ENCODE peak calls at places on chromosomes 5 and 9, in nine cellular contexts. A is brain microvascular endothelial cell; J is GM12865; S is astrocyte of the spinal cord; W is CD4-positive, alpha-beta T cell; O is endothelial cell of umbilical vein; R is cardiac fibroblast; X is endothelial cell; P is bronchial epithelial cell. U is an unnamed sample.

GRCh38 chr5:54383941-54384340 is 71.6 kb upstream of the HSPB3 start:
- DNase-seq in W (no peak), J (no peak), P (no peak), A (no peak), X (no peak), S (no peak), R (no peak), O (no peak), U (no peak)

GRCh38 chr9:132575005-132575609 is 7.3 kb upstream of the BARHL1 start:
- DNase-seq in P (peak), O (peak), A (peak), J (peak), S (peak), X (peak), W (peak), R (peak), U (peak)

GRCh38 chr9:120886490-120886967 is 9.5 kb upstream of the PHF19 start:
- DNase-seq in J (no peak), R (peak), X (no peak), S (peak), A (peak), O (no peak), W (no peak), P (no peak), U (no peak)

GRCh38 chr9:97591535-97591934 is 41.6 kb downstream of the TSTD2 start:
- DNase-seq in A (no peak), W (no peak), S (no peak), P (no peak), X (no peak), R (no peak), J (no peak), O (no peak), U (no peak)

GRCh38 chr5:83972236-83972635 is 251.6 kb upstream of the HAPLN1 start:
- DNase-seq in A (peak), R (no peak), W (no peak), J (no peak), O (peak), P (peak), S (peak), X (no peak), U (no peak)

GRCh38 chr5:125451622-125452021 is 705.2 kb upstream of the ZNF608 start:
- DNase-seq in X (no peak), A (no peak), W (no peak), P (no peak), J (no peak), S (no peak), R (no peak), O (no peak), U (no peak)

GRCh38 chr5:7251127-7251526 is 144.8 kb upstream of the ADCY2 start:
- DNase-seq in S (no peak), R (no peak), J (no peak), W (no peak), P (no peak), O (no peak), A (no peak), X (no peak), U (no peak)

GRCh38 chr5:74954919-74955318 is 88.7 kb upstream of the FAM169A start:
- DNase-seq in S (peak), J (no peak), W (no peak), P (peak), O (peak), R (peak), A (peak), X (no peak), U (no peak)

GRCh38 chr5:169471021-169471420 is 112.6 kb upstream of the SPDL1 start:
- DNase-seq in W (no peak), X (no peak), O (no peak), J (no peak), R (no peak), S (no peak), A (no peak), P (no peak), U (peak)

DNA sequence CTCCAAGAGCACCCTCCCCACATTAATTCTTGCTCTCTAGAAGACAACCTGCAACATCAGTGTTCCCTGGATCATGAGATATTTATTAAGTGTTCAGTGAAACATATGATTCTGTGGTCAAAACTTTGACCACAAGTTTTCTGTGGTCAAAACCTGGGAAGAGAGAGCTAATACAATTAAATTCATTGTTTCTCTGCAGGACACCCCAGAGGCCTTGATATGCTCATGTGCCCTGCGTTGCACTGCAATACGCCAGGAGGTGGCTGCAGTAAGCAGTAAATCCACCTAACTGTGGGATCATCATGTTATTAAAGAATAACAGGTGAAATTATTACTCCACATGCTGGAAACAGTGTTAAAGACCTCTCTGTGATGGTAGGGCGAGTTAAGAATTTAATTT is 109.3 kb upstream of the SPDL1 start:
- DNase-seq in X (no peak), S (no peak), R (no peak), J (no peak), O (no peak), A (no peak), W (no peak), P (no peak), U (no peak)
- TF ChIP-seq CTCF in X (no peak), S (no peak), R (no peak), J (no peak), O (no peak), A (no peak), W (no peak), P (no peak), U (no peak)

GRCh38 chr9:122930933-122931850 is at the start of gene ZBTB26:
- DNase-seq in O (peak), X (peak), A (peak), W (peak), P (peak), R (peak), J (peak), S (peak), U (peak)
- TF ChIP-seq CTCF in O (no peak), X (no peak), A (no peak), W (no peak), P (peak), R (no peak), J (no peak), S (no peak), U (no peak)

GRCh38 chr9:92438900-92439526 is 14.7 kb upstream of the OMD start:
- DNase-seq in O (peak), P (peak), A (no peak), R (peak), J (no peak), S (peak), W (no peak), X (no peak), U (no peak)
- TF ChIP-seq CTCF in O (no peak), P (no peak), A (no peak), R (peak), J (no peak), S (no peak), W (peak), X (peak), U (peak)

GRCh38 chr5:40972434-40972833 is 63.1 kb downstream of the C7 start:
- DNase-seq in R (no peak), W (no peak), O (no peak), S (no peak), A (no peak), J (no peak), P (no peak), X (no peak), U (no peak)

GRCh38 chr5:40981420-40981819 is 72.1 kb downstream of the C7 start:
- DNase-seq in S (no peak), R (no peak), A (no peak), X (no peak), O (no peak), J (no peak), P (no peak), W (no peak), U (no peak)

GRCh38 chr5:40973364-40974004 is 64.2 kb downstream of the C7 start:
- DNase-seq in S (no peak), A (no peak), O (no peak), X (no peak), J (no peak), P (no peak), R (no peak), W (no peak), U (no peak)

GRCh38 chr5:40976836-40977235 is 67.5 kb downstream of the C7 start:
- DNase-seq in O (no peak), S (no peak), J (no peak), X (no peak), A (no peak), R (no peak), P (no peak), W (no peak), U (no peak)
- TF ChIP-seq CTCF in O (no peak), S (no peak), J (no peak), X (no peak), A (no peak), R (no peak), P (no peak), W (no peak), U (no peak)

DNA sequence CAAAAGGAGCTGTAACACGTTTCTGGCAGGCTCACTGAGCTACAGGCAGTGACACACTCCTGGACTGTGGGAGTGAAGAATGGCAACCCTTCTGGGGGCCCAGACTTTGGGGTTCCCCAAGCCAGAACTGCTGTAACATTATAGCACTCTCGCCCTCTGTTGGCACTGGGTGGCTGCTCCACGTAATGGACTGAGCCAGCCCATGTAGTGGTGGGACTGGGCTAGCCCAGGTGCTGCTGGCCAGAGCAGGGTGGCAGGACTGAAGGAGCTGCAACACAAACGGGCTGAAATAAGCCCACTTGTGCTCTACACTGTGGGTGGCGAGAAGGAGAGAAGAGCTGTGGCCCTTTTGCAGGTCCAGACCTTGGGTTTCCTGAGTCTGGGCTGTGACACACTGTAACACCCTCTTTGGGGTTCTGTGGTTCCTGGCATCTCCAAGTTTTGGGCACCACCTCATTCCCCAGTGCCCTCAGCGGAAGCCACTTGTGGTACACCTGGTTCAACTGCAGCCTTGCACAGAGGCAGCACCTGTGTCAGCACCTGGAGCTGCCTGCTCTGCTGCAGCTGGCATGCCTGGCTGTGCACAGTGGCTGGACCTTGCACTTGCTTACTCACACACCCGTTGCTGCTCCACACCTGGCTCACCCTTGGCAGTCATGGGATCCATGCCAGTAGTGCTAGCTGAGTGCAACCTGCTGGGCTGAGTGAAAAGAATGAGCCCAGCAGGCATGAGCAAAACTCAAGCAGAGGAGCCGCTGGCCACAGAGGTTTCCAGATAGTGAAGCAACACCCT is 95.0 kb upstream of the PRR16 start:
- DNase-seq in J (no peak), A (no peak), X (no peak), R (no peak), P (peak), W (no peak), O (no peak), S (no peak), U (no peak)
- TF ChIP-seq CTCF in J (no peak), A (no peak), X (no peak), R (no peak), P (no peak), W (no peak), O (no peak), S (no peak), U (no peak)

GRCh38 chr9:78940121-78940855 is 631.5 kb upstream of the TLE4 start:
- DNase-seq in R (peak), A (no peak), X (no peak), O (no peak), J (no peak), P (no peak), S (no peak), W (no peak), U (no peak)

GRCh38 chr9:78930281-78930680 is 633.4 kb downstream of the PSAT1 start:
- DNase-seq in W (no peak), A (no peak), X (no peak), J (no peak), O (no peak), P (no peak), R (no peak), S (no peak), U (no peak)

GRCh38 chr9:78938821-78939220 is 632.9 kb upstream of the TLE4 start:
- DNase-seq in O (no peak), A (no peak), X (no peak), W (no peak), S (no peak), P (no peak), R (no peak), J (peak), U (no peak)

GRCh38 chr9:78932849-78933627 is 636.1 kb downstream of the PSAT1 start:
- DNase-seq in X (no peak), P (peak), R (peak), S (peak), A (peak), W (no peak), O (peak), J (no peak), U (no peak)

GRCh38 chr9:78934880-78935279 is 636.9 kb upstream of the TLE4 start:
- DNase-seq in S (no peak), A (no peak), X (no peak), R (no peak), J (no peak), P (no peak), W (no peak), O (no peak), U (no peak)
- TF ChIP-seq CTCF in S (no peak), A (no peak), X (no peak), R (no peak), J (no peak), P (no peak), W (no peak), O (no peak), U (no peak)